ENCODE peak calls at places on chromosomes 1 and 21, in eight cellular contexts. K is epithelial cell of esophagus, D is nephron progenitor cell, G is NAMALWA, I is activated T-cell treated with anti-CD3 and anti-CD28 coated beads for 4 hours, B is GM13977, H is B cell, F is AG09309. A is an unnamed sample.

GRCh38 chr1:228097333-228098081 is 5.6 kb downstream of the C1orf35 start:
- DNase-seq in F (no peak), K (no peak), H (no peak), I (no peak), B (peak; percentile 5), D (no peak), G (no peak), A (no peak)

GRCh38 chr1:223714849-223715709 is 2.7 kb downstream of the CAPN2 start:
- DNase-seq in F (peak; percentile 75), I (no peak), K (peak; percentile 98), B (no peak), D (no peak), G (no peak), H (no peak), A (no peak)

GRCh38 chr1:19597463-19598309 is 46.4 kb upstream of the NBL1 start:
- DNase-seq in F (no peak), D (no peak), H (no peak), I (peak; percentile 56), K (peak; percentile 44), B (peak; percentile 52), G (peak; percentile 77), A (peak; percentile 46)

GRCh38 chr1:39490596-39491145 is 765 bp upstream of the BMP8A start:
- DNase-seq in F (no peak), H (no peak), G (no peak), I (no peak), D (no peak), K (peak; percentile 33), B (no peak), A (peak; percentile 73)

GRCh38 chr1:172935062-172935592 is 115.6 kb downstream of the TNFSF18 start:
- DNase-seq in I (no peak), F (no peak), B (no peak), G (no peak), H (no peak), K (no peak), D (no peak), A (no peak)

GRCh38 chr21:16186742-16187141 is 457.0 kb downstream of the USP25 start:
- DNase-seq in D (no peak), F (no peak), B (no peak), H (no peak), K (no peak), G (no peak), I (no peak), A (no peak)

GRCh38 chr1:244796719-244797406 is 38.6 kb upstream of the COX20 start:
- DNase-seq in G (peak; percentile 67), H (peak; percentile 58), I (peak; percentile 56), K (peak; percentile 72), F (peak; percentile 43), B (peak; percentile 59), D (peak; percentile 70), A (peak; percentile 52)

GRCh38 chr1:114648503-114648902 is 21.3 kb downstream of the DENND2C start:
- DNase-seq in K (no peak), D (no peak), F (no peak), G (peak; percentile 20), H (no peak), I (no peak), B (no peak), A (no peak)

GRCh38 chr1:51418384-51418959 is 88.1 kb upstream of the TTC39A start:
- DNase-seq in F (no peak), K (no peak), I (no peak), H (no peak), D (no peak), B (no peak), G (no peak), A (no peak)

GRCh38 chr1:192807968-192808587 is 761 bp upstream of the RGS2 start:
- DNase-seq in K (peak; percentile 55), G (peak; percentile 45), F (no peak), I (peak; percentile 7), B (no peak), H (no peak), D (no peak), A (no peak)

GRCh38 chr1:12480748-12481362 is 137.2 kb downstream of the DHRS3 start:
- DNase-seq in B (no peak), F (peak; percentile 93), D (no peak), H (no peak), G (peak; percentile 21), K (peak; percentile 94), I (no peak), A (peak; percentile 19)

GRCh38 chr1:228035844-228036243 is 29.0 kb downstream of the WNT3A start:
- DNase-seq in D (no peak), H (no peak), G (no peak), I (no peak), F (no peak), K (no peak), B (no peak), A (no peak)

GRCh38 chr1:5904551-5904950 is 87.7 kb downstream of the NPHP4 start:
- DNase-seq in H (no peak), I (no peak), D (no peak), F (no peak), K (no peak), B (no peak), G (no peak), A (no peak)

GRCh38 chr1:145877923-145878486 is 7.7 kb downstream of the ANKRD35 start:
- DNase-seq in B (no peak), H (no peak), G (no peak), D (no peak), I (no peak), K (peak; percentile 90), F (no peak), A (no peak)

GRCh38 chr1:160837558-160838205 is 25.0 kb downstream of the CD244 start:
- DNase-seq in D (no peak), G (peak; percentile 94), I (peak; percentile 57), K (peak; percentile 29), H (peak; percentile 89), F (no peak), B (peak; percentile 62), A (peak; percentile 67)

GRCh38 chr1:183585038-183585437 is 5.2 kb downstream of the NCF2 start:
- DNase-seq in D (no peak), I (no peak), B (no peak), K (peak; percentile 36), H (no peak), G (peak; percentile 40), F (no peak), A (peak; percentile 40)

A was measured in MM.1S.